ENCODE peak calls at places on chromosomes 13 and 19, in five cellular contexts. S is mucosa of descending colon, Q is GM12865, B is cardiac fibroblast, L is stomach. F is an unnamed sample.

GRCh38 chr13:101298517-101298916 is 117.8 kb downstream of the NALCN start:
- DNase-seq in S (no peak), Q (no peak), B (no peak), L (no peak), F (no peak)

GRCh38 chr19:1853295-1854031 is 5.2 kb upstream of the REXO1 start:
- DNase-seq in S (peak; percentile 96), Q (peak; percentile 90), B (peak; percentile 84), L (peak; percentile 90), F (peak; percentile 66)

GRCh38 chr19:4707956-4708650 is 15.5 kb downstream of the DPP9 start:
- DNase-seq in S (no peak), Q (no peak), B (peak; percentile 53), L (peak; percentile 85), F (no peak)

GRCh38 chr19:13195678-13196077 is 45.5 kb downstream of the IER2 start:
- DNase-seq in S (peak; percentile 82), Q (peak; percentile 88), B (no peak), L (peak; percentile 83), F (no peak)

GRCh38 chr19:22784051-22784450 is at the start of gene ZNF99:
- DNase-seq in S (no peak), Q (no peak), B (no peak), L (no peak), F (peak; percentile 42)

GRCh38 chr19:38182536-38183210 is 41.3 kb downstream of the DPF1 start:
- DNase-seq in S (no peak), Q (no peak), B (no peak), L (no peak), F (no peak)

GRCh38 chr13:44237276-44237767 is 136.3 kb upstream of the SERP2 start:
- DNase-seq in S (no peak), Q (peak; percentile 82), B (peak; percentile 97), L (no peak), F (no peak)

GRCh38 chr19:11480081-11480926 is 542 bp downstream of the ELAVL3 start:
- DNase-seq in S (no peak), Q (no peak), B (no peak), L (no peak), F (no peak)

GRCh38 chr13:35983206-35983605 is 148.0 kb downstream of the DCLK1 start:
- DNase-seq in S (no peak), Q (no peak), B (no peak), L (no peak), F (no peak)

GRCh38 chr19:56603829-56604228 is 8.7 kb downstream of the ZNF71 start:
- DNase-seq in S (no peak), Q (no peak), B (no peak), L (no peak), F (no peak)

DNA sequence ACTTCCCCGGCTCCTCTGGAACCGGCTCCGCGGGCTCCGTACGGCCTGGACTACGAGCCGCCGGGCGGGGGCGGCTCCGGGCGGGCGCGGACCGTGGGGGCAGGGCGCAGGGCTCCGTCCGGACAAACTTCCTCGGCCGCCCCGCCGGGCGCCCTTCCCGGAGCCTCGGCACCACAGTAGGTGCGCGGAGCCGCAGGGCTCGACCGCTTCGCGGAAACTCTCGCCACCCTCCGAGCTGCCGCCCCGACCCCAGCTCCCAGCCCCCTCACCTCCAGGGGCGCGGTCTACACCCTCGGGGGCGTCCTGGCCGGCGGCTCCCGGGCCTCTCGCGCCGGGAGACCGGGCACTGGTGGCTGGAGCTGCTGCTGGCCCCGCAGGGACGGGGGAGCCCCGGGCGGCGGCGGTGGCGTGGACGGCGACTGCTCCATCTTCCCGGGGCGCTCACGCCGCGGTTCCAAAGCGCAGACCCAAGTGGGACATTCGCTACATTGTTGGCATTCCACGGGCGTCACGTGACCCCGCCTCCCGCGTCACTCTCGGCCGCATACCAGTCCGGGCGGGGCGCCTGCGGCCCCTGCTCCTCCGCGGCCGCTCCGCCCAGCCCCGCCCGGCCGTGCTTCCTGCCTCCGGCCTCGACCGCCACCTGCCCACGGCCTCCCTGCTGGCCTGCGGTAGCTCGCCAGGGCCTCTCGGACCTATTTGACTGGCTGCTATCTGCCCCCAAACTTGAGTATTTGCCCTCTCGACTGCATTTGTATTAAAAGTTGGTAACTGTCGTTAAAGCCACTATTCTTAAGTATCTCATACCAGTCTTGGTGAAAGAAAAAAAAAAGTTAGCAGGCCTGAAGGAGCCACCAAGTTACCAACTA is at the start of gene LATS2:
- DNase-seq in S (peak; percentile 94), Q (peak; percentile 91), B (peak; percentile 98), L (peak; percentile 97), F (peak; percentile 95)
- TF ChIP-seq CTCF in S (no peak), Q (no peak), B (no peak), L (no peak), F (no peak)

DNA sequence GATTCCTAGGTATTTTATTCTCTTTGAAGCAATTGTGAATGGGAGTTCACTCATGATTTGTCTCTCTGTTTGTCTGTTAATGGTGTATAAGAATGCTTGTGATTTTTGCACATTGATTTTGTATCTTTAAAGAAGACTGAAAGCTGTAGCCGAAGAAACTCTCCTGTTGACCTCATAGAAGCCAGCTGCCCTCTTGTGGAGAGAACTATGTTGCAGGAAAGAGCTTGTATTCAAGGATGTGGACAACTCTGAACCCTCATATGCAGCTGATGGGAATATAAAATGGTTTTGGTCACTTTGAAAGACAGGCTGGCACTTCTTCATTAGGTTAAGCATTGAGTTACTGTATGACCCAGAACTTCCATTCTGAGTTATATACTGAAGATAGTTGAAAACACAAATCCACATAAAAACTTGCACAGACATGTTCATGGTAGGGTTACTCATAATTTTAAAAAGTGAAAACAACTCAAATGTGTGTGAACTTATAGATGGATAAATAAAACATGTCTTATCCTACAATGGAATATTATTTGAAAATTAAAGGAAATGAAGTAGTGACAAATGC is 65.8 kb upstream of the SLITRK6 start:
- DNase-seq in S (no peak), Q (peak; percentile 2), B (no peak), L (no peak), F (no peak)
- TF ChIP-seq CTCF in S (no peak), Q (peak; percentile 27), B (peak; percentile 8), L (no peak), F (no peak)

GRCh38 chr13:33798023-33798422 is 19.9 kb upstream of the RFC3 start:
- DNase-seq in S (no peak), Q (no peak), B (no peak), L (no peak), F (no peak)

GRCh38 chr13:33797622-33798021 is 20.3 kb upstream of the RFC3 start:
- DNase-seq in S (no peak), Q (peak; percentile 21), B (peak; percentile 29), L (no peak), F (no peak)

GRCh38 chr13:33800646-33801186 is 17.2 kb upstream of the RFC3 start:
- DNase-seq in S (no peak), Q (no peak), B (no peak), L (no peak), F (no peak)

GRCh38 chr13:33796095-33796494 is 21.9 kb upstream of the RFC3 start:
- DNase-seq in S (no peak), Q (no peak), B (no peak), L (no peak), F (no peak)

GRCh38 chr13:33799950-33800592 is 17.9 kb upstream of the RFC3 start:
- DNase-seq in S (no peak), Q (peak; percentile 7), B (peak; percentile 72), L (no peak), F (no peak)
- TF ChIP-seq CTCF in S (no peak), Q (peak; percentile 7), B (peak; percentile 42), L (no peak), F (no peak)

GRCh38 chr19:54439174-54439851 is 9.7 kb upstream of the LENG8 start:
- DNase-seq in S (no peak), Q (no peak), B (peak; percentile 54), L (peak; percentile 39), F (no peak)
- TF ChIP-seq CTCF in S (no peak), Q (peak; percentile 21), B (peak; percentile 45), L (no peak), F (no peak)

F was measured in omental fat pad.